ENCODE peak calls at places on chromosomes 7 and 10, in ten cellular contexts. A is spleen, B is K562, D is Panc1, F is HCT116, K is SK-N-SH, X is upper lobe of left lung, N is endothelial cell of umbilical vein, R is GM23338, Y is sigmoid colon. G is an unnamed sample.

GRCh38 chr7:22859676-22860290 is 37.1 kb upstream of the TOMM7 start:
- DNase-seq in A (no peak), B (no peak), D (no peak), F (no peak), K (no peak), X (no peak), N (no peak), R (no peak), Y (no peak), G (no peak)

GRCh38 chr10:119113805-119114732 is 10.2 kb downstream of the DENND10 start:
- DNase-seq in A (no peak), B (no peak), D (no peak), F (no peak), K (no peak), X (no peak), N (no peak), R (no peak), Y (peak), G (no peak)

GRCh38 chr7:150323682-150324365 is 479 bp upstream of the ACTR3C start:
- DNase-seq in A (no peak), B (peak), D (no peak), F (no peak), K (peak), X (no peak), N (no peak), R (no peak), Y (no peak), G (no peak)

GRCh38 chr10:57008189-57008588 is 647.1 kb upstream of the ZWINT start:
- DNase-seq in A (no peak), B (no peak), D (no peak), F (no peak), K (no peak), X (no peak), N (no peak), R (no peak), Y (no peak), G (no peak)

GRCh38 chr7:52705768-52706167 is 329.7 kb upstream of the POM121L12 start:
- DNase-seq in A (no peak), B (no peak), D (no peak), F (no peak), K (no peak), X (no peak), N (no peak), R (no peak), Y (no peak), G (no peak)

GRCh38 chr10:126569513-126570447 is 100.7 kb downstream of the C10orf90 start:
- DNase-seq in A (no peak), B (no peak), D (peak), F (no peak), K (no peak), X (no peak), N (no peak), R (no peak), Y (no peak), G (no peak)

GRCh38 chr7:129574487-129574886 is 37.0 kb upstream of the NRF1 start:
- DNase-seq in A (no peak), B (no peak), D (no peak), F (no peak), K (no peak), X (no peak), N (peak), R (no peak), Y (no peak), G (no peak)

GRCh38 chr7:4621401-4621800 is 60.7 kb upstream of the FOXK1 start:
- DNase-seq in A (no peak), B (no peak), D (no peak), F (no peak), K (peak), X (no peak), N (no peak), R (no peak), Y (no peak), G (no peak)

GRCh38 chr10:132001238-132001977 is 19.7 kb upstream of the BNIP3 start:
- DNase-seq in A (no peak), B (peak), D (no peak), F (no peak), K (no peak), X (no peak), N (no peak), R (peak), Y (peak), G (no peak)

GRCh38 chr10:29834990-29835569 is 200.3 kb upstream of the SVIL start:
- DNase-seq in A (no peak), B (no peak), D (no peak), F (no peak), K (no peak), X (no peak), N (no peak), R (no peak), Y (no peak), G (no peak)

DNA sequence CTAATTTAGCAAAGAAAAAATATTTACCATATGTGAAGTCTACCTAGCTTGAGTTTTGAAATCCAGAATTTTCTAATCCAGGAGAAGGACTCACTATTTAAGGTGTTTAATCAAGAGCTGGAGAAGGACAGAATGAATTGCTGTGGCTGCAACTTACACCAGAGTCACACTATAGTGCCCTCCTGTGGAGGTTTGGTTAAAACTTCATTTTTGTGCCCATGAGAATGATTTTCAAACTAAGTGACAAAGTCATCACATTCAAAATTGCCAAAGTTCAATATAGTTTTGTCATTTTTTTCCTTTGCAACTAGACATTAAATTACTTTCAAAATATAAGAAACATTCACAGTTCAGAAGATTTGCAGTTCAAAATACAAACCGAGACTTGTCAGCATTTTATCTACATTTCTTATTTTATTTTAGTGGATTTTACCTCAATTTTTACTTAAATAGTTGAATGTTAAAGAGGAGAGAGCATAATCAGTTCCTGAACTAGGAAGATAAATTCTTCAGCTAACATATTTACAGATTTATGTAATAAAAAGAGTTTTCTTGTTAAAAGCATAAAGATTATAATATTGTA is 70.7 kb downstream of the CABCOCO1 start:
- DNase-seq in A (no peak), B (peak), D (peak), F (peak), K (peak), X (no peak), N (peak), R (peak), Y (no peak), G (no peak)
- TF ChIP-seq CTCF in A (peak), B (peak), D (peak), F (peak), K (peak), X (peak), N (peak), R (peak), Y (peak), G (no peak)

GRCh38 chr7:91776166-91776565 is 104.3 kb downstream of the MTERF1 start:
- DNase-seq in A (no peak), B (no peak), D (no peak), F (no peak), K (no peak), X (no peak), N (no peak), R (no peak), Y (no peak), G (no peak)
- TF ChIP-seq POLR2AphosphoS5 in A (no peak), B (no peak), D (no peak), F (no peak), K (no peak), X (no peak), N (no peak), R (no peak), Y (no peak), G (no peak)

GRCh38 chr7:100477871-100478248 is 1.2 kb downstream of the TSC22D4 start:
- DNase-seq in A (no peak), B (peak), D (no peak), F (no peak), K (no peak), X (no peak), N (no peak), R (no peak), Y (no peak), G (no peak)

GRCh38 chr7:100475549-100475948 is 3.5 kb downstream of the TSC22D4 start:
- DNase-seq in A (peak), B (peak), D (no peak), F (no peak), K (peak), X (no peak), N (no peak), R (no peak), Y (no peak), G (no peak)

GRCh38 chr7:100476108-100476780 is 2.8 kb downstream of the TSC22D4 start:
- DNase-seq in A (peak), B (peak), D (no peak), F (no peak), K (peak), X (no peak), N (no peak), R (no peak), Y (no peak), G (no peak)

GRCh38 chr7:100478966-100479660 is at the start of gene TSC22D4:
- DNase-seq in A (peak), B (peak), D (peak), F (peak), K (peak), X (peak), N (peak), R (peak), Y (peak), G (peak)

GRCh38 chr7:100476903-100477870 is 1.8 kb downstream of the TSC22D4 start:
- DNase-seq in A (peak), B (peak), D (no peak), F (no peak), K (peak), X (peak), N (peak), R (peak), Y (no peak), G (no peak)
- TF ChIP-seq CTCF in A (no peak), B (peak), D (no peak), F (peak), K (peak), X (peak), N (peak), R (peak), Y (no peak), G (no peak)

DNA sequence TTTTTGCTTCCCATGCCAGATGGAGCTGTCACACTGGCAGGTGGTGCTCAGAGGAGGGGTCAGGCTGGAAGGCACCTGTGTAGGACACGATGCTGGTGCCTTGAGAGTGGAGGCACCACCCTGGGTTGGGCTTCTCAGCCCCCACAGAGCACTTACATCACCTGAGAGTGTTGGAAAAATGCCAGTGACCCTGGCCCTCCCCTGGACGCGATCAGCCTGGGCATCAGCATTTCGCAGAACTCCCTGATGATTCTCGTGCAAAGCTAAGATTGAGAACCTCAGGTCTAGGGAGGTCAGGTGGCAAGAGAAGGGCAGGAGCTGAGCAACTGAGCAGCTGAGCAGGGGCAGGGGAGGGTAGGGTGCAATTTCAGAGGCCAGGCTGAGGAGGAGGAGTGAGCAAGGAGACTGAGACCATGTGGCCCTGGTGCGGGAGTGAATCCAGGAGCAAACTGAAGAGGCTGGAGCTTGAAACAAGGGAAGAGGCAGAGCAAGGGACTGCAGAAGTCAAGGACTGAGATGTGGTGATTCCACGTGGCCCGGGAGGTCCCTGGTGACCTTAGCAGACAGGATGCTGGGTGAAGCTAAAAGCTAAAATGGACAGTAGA is 24.7 kb upstream of the GRID1 start:
- DNase-seq in A (no peak), B (no peak), D (no peak), F (no peak), K (no peak), X (no peak), N (no peak), R (no peak), Y (peak), G (no peak)
- TF ChIP-seq POLR2AphosphoS5 in A (no peak), B (no peak), D (no peak), F (no peak), K (no peak), X (no peak), N (no peak), R (no peak), Y (no peak), G (no peak)

DNA sequence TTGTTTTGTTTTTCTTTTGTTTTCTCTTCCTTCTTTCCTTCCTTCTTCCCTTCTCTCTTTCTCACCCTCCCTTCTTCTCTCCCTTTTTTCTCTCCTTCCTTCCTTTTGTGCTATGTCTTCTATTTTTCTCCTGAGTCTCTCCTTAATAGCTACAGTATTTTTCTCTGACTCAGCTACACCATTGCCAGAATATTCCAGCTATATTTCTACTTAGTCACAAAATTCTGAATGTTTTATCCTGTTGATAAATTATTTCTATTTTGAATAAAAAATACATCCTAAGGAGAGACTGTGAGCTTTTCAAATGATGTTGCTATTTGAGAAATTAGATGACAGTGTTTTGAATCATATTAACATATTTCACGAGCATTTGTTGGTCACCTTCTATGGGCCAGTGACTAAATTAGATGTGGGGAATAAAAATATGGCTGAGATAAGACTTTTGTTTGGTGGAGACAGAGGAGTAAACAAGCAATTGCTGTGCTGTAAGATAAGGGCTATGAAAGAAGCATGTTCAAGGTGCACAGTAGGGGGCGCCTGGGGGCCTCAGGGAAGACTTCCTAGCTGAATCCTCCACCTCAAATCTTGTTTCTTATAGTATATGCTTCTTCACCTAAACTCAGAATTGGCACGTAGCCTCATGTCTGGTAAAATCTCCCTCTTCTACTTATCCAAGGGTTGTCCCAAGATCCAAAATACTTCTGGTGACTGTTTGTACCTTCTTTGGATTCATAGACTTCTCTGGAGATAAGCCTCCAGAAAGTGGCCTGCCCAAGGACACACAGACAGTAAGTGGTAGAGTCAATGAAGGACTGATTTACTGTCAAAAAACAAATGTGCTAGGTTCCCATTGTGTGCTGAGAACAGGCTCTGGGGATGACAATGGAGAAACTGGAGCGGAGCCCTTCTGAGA is 115.5 kb upstream of the CREB5 start:
- DNase-seq in A (no peak), B (peak), D (no peak), F (peak), K (no peak), X (no peak), N (peak), R (peak), Y (no peak), G (no peak)
- TF ChIP-seq CTCF in A (peak), B (peak), D (peak), F (peak), K (peak), X (no peak), N (peak), R (peak), Y (no peak), G (peak)

DNA sequence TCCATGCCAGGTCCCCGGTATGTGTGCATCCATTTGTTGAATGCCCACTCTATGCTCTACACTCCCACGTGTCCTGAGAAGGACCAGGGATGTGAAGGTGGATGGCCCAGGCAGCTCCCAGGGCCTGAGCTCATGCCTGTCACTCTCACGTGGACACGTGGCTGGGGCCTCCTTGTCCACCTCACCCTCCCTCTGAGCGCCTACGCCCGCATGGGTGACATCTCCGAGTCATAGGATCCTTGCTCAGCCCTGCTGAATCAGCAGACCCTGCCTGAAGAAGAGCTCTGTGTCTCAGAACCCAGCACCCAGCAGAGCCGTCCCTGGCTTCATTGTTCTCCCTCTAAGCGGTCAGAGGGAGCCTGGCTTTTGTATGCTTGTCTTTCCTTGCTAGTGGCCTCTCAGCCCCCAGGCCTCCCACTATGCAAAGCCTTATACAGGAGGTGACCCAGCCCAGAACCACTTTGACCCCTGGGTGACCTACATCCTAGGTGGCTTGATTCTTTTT is 107.9 kb upstream of the PPIF start:
- DNase-seq in A (peak), B (peak), D (no peak), F (no peak), K (peak), X (no peak), N (no peak), R (peak), Y (peak), G (no peak)
- TF ChIP-seq POLR2AphosphoS5 in A (peak), B (no peak), D (no peak), F (no peak), K (no peak), X (peak), N (no peak), R (no peak), Y (peak), G (no peak)

GRCh38 chr10:589961-590680 is 99.3 kb downstream of the DIP2C start:
- DNase-seq in A (no peak), B (no peak), D (no peak), F (no peak), K (no peak), X (no peak), N (no peak), R (no peak), Y (no peak), G (no peak)

GRCh38 chr10:586151-586550 is 103.3 kb downstream of the DIP2C start:
- DNase-seq in A (no peak), B (no peak), D (no peak), F (no peak), K (peak), X (no peak), N (no peak), R (no peak), Y (no peak), G (no peak)

GRCh38 chr10:586716-587115 is 102.8 kb downstream of the DIP2C start:
- DNase-seq in A (no peak), B (no peak), D (no peak), F (no peak), K (no peak), X (no peak), N (no peak), R (no peak), Y (no peak), G (no peak)

GRCh38 chr10:590721-591120 is 98.7 kb downstream of the DIP2C start:
- DNase-seq in A (no peak), B (no peak), D (no peak), F (no peak), K (no peak), X (no peak), N (no peak), R (no peak), Y (no peak), G (no peak)

GRCh38 chr10:588246-589165 is 101.0 kb downstream of the DIP2C start:
- DNase-seq in A (no peak), B (no peak), D (no peak), F (no peak), K (no peak), X (peak), N (no peak), R (no peak), Y (no peak), G (no peak)
- TF ChIP-seq CTCF in A (no peak), B (no peak), D (no peak), F (no peak), K (peak), X (no peak), N (no peak), R (no peak), Y (no peak), G (no peak)

GRCh38 chr7:91240546-91240945 is 23.7 kb upstream of the FZD1 start:
- DNase-seq in A (no peak), B (no peak), D (no peak), F (no peak), K (no peak), X (no peak), N (no peak), R (no peak), Y (no peak), G (no peak)
- TF ChIP-seq POLR2AphosphoS5 in A (no peak), B (no peak), D (no peak), F (no peak), K (no peak), X (no peak), N (no peak), R (no peak), Y (peak), G (no peak)

GRCh38 chr10:124629842-124630241 is 114.3 kb downstream of the FAM53B start:
- DNase-seq in A (no peak), B (no peak), D (no peak), F (no peak), K (no peak), X (no peak), N (no peak), R (no peak), Y (no peak), G (no peak)

GRCh38 chr10:124630551-124630950 is 113.6 kb downstream of the FAM53B start:
- DNase-seq in A (no peak), B (no peak), D (no peak), F (no peak), K (no peak), X (no peak), N (no peak), R (no peak), Y (no peak), G (no peak)

GRCh38 chr10:124632566-124632965 is 111.6 kb downstream of the FAM53B start:
- DNase-seq in A (peak), B (no peak), D (no peak), F (no peak), K (no peak), X (no peak), N (no peak), R (no peak), Y (no peak), G (no peak)

GRCh38 chr10:124629410-124629809 is 114.8 kb downstream of the FAM53B start:
- DNase-seq in A (no peak), B (no peak), D (no peak), F (no peak), K (no peak), X (no peak), N (no peak), R (no peak), Y (no peak), G (no peak)

GRCh38 chr10:124632064-124632531 is 112.1 kb downstream of the FAM53B start:
- DNase-seq in A (peak), B (no peak), D (no peak), F (no peak), K (peak), X (peak), N (peak), R (peak), Y (no peak), G (peak)
- TF ChIP-seq CTCF in A (peak), B (peak), D (no peak), F (peak), K (no peak), X (peak), N (peak), R (peak), Y (no peak), G (peak)

GRCh38 chr7:44965441-44965903 is 13.3 kb downstream of the MYO1G start:
- DNase-seq in A (peak), B (no peak), D (no peak), F (no peak), K (no peak), X (peak), N (no peak), R (no peak), Y (peak), G (no peak)
- TF ChIP-seq POLR2AphosphoS5 in A (no peak), B (no peak), D (no peak), F (no peak), K (no peak), X (no peak), N (no peak), R (no peak), Y (no peak), G (no peak)

G was measured in stomach.